ENCODE peak calls at places on chromosomes 4 and X, in ten cellular contexts. B, J, Q, C, X, D, K, A, R and T are unnamed samples.

GRCh38 chrX:84187501-84188319 is at the start of gene RPS6KA6:
- DNase-seq in B (no peak), J (no peak), Q (no peak), C (peak), X (peak), D (no peak), K (no peak), A (no peak), R (no peak), T (no peak)

GRCh38 chrX:9102956-9103355 is 69.0 kb upstream of the FAM9B start:
- DNase-seq in B (no peak), J (no peak), Q (no peak), C (no peak), X (no peak), D (no peak), K (no peak), A (no peak), R (no peak), T (peak)

GRCh38 chrX:1246816-1247215 is 21.8 kb upstream of the CSF2RA start:
- DNase-seq in B (peak), J (peak), Q (peak), C (peak), X (peak), D (peak), K (peak), A (no peak), R (no peak), T (no peak)

GRCh38 chr4:99816611-99817309 is at the start of gene DAPP1:
- DNase-seq in B (no peak), J (peak), Q (peak), C (peak), X (no peak), D (no peak), K (peak), A (peak), R (no peak), T (no peak)

GRCh38 chrX:23902419-23902818 is 5.3 kb downstream of the APOO start:
- DNase-seq in B (peak), J (no peak), Q (no peak), C (no peak), X (peak), D (peak), K (no peak), A (no peak), R (no peak), T (no peak)

GRCh38 chr4:53183754-53184153 is 182.1 kb downstream of the SCFD2 start:
- DNase-seq in B (no peak), J (no peak), Q (no peak), C (no peak), X (no peak), D (no peak), K (no peak), A (no peak), R (no peak), T (no peak)

GRCh38 chr4:40413396-40413795 is 78.3 kb downstream of the CHRNA9 start:
- DNase-seq in B (no peak), J (no peak), Q (no peak), C (no peak), X (no peak), D (no peak), K (no peak), A (no peak), R (no peak), T (no peak)

GRCh38 chrX:133413218-133413925 is 1.9 kb downstream of the GPC4 start:
- DNase-seq in B (no peak), J (no peak), Q (no peak), C (peak), X (no peak), D (no peak), K (no peak), A (no peak), R (no peak), T (no peak)

GRCh38 chr4:2745981-2746806 is 9.9 kb downstream of the TNIP2 start:
- DNase-seq in B (peak), J (peak), Q (peak), C (peak), X (peak), D (peak), K (peak), A (no peak), R (no peak), T (no peak)

GRCh38 chrX:40996886-40997530 is 88.2 kb upstream of the USP9X start:
- DNase-seq in B (peak), J (no peak), Q (no peak), C (peak), X (peak), D (peak), K (no peak), A (no peak), R (peak), T (peak)

GRCh38 chr4:54781771-54782170 is 124.0 kb downstream of the KIT start:
- DNase-seq in B (no peak), J (no peak), Q (no peak), C (peak), X (no peak), D (no peak), K (peak), A (peak), R (no peak), T (no peak)

GRCh38 chrX:24838624-24839023 is 144.9 kb downstream of the POLA1 start:
- DNase-seq in B (peak), J (no peak), Q (no peak), C (no peak), X (peak), D (peak), K (no peak), A (no peak), R (peak), T (no peak)

GRCh38 chr4:113628711-113629110 is 132.8 kb downstream of the CAMK2D start:
- DNase-seq in B (no peak), J (no peak), Q (no peak), C (no peak), X (no peak), D (no peak), K (no peak), A (no peak), R (no peak), T (no peak)

GRCh38 chr4:184752496-184753275 is 18.8 kb upstream of the CENPU start:
- DNase-seq in B (no peak), J (no peak), Q (no peak), C (no peak), X (no peak), D (no peak), K (no peak), A (no peak), R (no peak), T (no peak)

GRCh38 chr4:96698891-96699290 is 859.0 kb downstream of the PDHA2 start:
- DNase-seq in B (no peak), J (no peak), Q (no peak), C (no peak), X (no peak), D (no peak), K (no peak), A (no peak), R (no peak), T (no peak)

GRCh38 chrX:68179355-68179754 is 253.9 kb downstream of the OPHN1 start:
- DNase-seq in B (no peak), J (no peak), Q (no peak), C (no peak), X (no peak), D (no peak), K (no peak), A (no peak), R (no peak), T (no peak)

GRCh38 chr4:48902266-48902665 is 4.3 kb downstream of the OCIAD2 start:
- DNase-seq in B (peak), J (no peak), Q (no peak), C (no peak), X (no peak), D (no peak), K (peak), A (no peak), R (no peak), T (peak)

GRCh38 chr4:154205471-154205870 is 286.1 kb downstream of the DCHS2 start:
- DNase-seq in B (no peak), J (no peak), Q (no peak), C (no peak), X (no peak), D (no peak), K (no peak), A (no peak), R (no peak), T (no peak)

GRCh38 chr4:3366893-3367775 is 74.3 kb downstream of the RGS12 start:
- DNase-seq in B (no peak), J (no peak), Q (no peak), C (no peak), X (no peak), D (no peak), K (no peak), A (no peak), R (no peak), T (no peak)

GRCh38 chr4:184295206-184295605 is 77.5 kb upstream of the ENPP6 start:
- DNase-seq in B (no peak), J (no peak), Q (no peak), C (no peak), X (no peak), D (no peak), K (no peak), A (no peak), R (no peak), T (no peak)